ENCODE peak calls at places on chromosome 16, in ten cellular contexts. J, I, V, U, K, M, X, E, C and A are unnamed samples. For H3K4me1, the result is how much of the 10 kb centered on the place peaks cover.

GRCh38 chr16:80580109-80580832 is 39.5 kb downstream of the DYNLRB2 start:
- DNase-seq in V (peak), M (no peak), X (no peak), K (peak), J (peak), I (no peak), E (no peak), U (no peak), C (no peak), A (peak)

GRCh38 chr16:24953721-24954120 is 61.4 kb downstream of the ARHGAP17 start:
- DNase-seq in V (no peak), E (no peak), X (no peak), U (no peak), I (peak), K (no peak), J (no peak), M (no peak), C (no peak), A (no peak)

GRCh38 chr16:49832177-49832576 is 23.7 kb downstream of the ZNF423 start:
- DNase-seq in U (no peak), X (peak), C (no peak), E (no peak), M (no peak), J (no peak), K (no peak), I (no peak), V (no peak), A (no peak)

GRCh38 chr16:72371307-72372081 is 199.5 kb upstream of the PMFBP1 start:
- DNase-seq in K (no peak), I (no peak), C (no peak), E (peak), J (no peak), V (no peak), M (peak), X (no peak), U (no peak), A (peak)

GRCh38 chr16:58389724-58390123 is 2.5 kb upstream of the GINS3 start:
- DNase-seq in C (no peak), E (no peak), U (no peak), V (no peak), I (no peak), M (no peak), K (no peak), J (no peak), X (no peak), A (no peak)

GRCh38 chr16:49652441-49653175 is 203.3 kb downstream of the ZNF423 start:
- DNase-seq in K (no peak), J (no peak), C (peak), E (peak), U (no peak), V (no peak), M (no peak), X (peak), I (peak), A (peak)

GRCh38 chr16:649646-650045 is 481 bp downstream of the WDR90 start:
- DNase-seq in J (no peak), U (no peak), E (no peak), X (no peak), C (no peak), I (no peak), V (no peak), K (no peak), M (no peak), A (no peak)

GRCh38 chr16:64910351-64910750 is 211.5 kb downstream of the CDH11 start:
- DNase-seq in E (peak), X (peak), U (no peak), J (no peak), I (peak), V (no peak), C (no peak), M (no peak), K (no peak), A (peak)

GRCh38 chr16:4136229-4136813 is 20.1 kb upstream of the ADCY9 start:
- DNase-seq in E (peak), X (no peak), K (no peak), U (no peak), V (no peak), C (peak), J (peak), I (peak), M (no peak), A (no peak)

GRCh38 chr16:29107299-29107698 is 122.4 kb downstream of the LAT start:
- DNase-seq in U (no peak), K (no peak), X (no peak), J (peak), E (peak), C (peak), M (no peak), V (no peak), I (peak), A (no peak)

GRCh38 chr16:760498-761343 is at the start of gene MSLN:
- DNase-seq in M (no peak), K (no peak), X (no peak), J (peak), I (no peak), U (no peak), V (no peak), E (no peak), C (peak), A (peak)

GRCh38 chr16:83995756-83996155 is 27.7 kb downstream of the NECAB2 start:
- DNase-seq in K (no peak), E (peak), I (peak), C (no peak), V (no peak), M (peak), J (no peak), X (peak), U (no peak), A (peak)

GRCh38 chr16:50917941-50918340 is 176.1 kb downstream of the CYLD start:
- DNase-seq in K (no peak), I (no peak), C (no peak), X (no peak), M (no peak), E (no peak), U (no peak), J (no peak), V (no peak), A (no peak)

GRCh38 chr16:87849419-87850008 is 19.8 kb downstream of the SLC7A5 start:
- DNase-seq in I (no peak), M (no peak), V (no peak), J (no peak), K (no peak), U (no peak), X (no peak), E (no peak), C (no peak), A (no peak)

GRCh38 chr16:58236231-58236690 is 38.4 kb upstream of the CSNK2A2 start:
- DNase-seq in K (peak), V (peak), E (peak), U (no peak), J (peak), C (no peak), X (peak), M (peak), I (peak), A (peak)

GRCh38 chr16:24609740-24610420 is 70.5 kb downstream of the RBBP6 start:
- DNase-seq in K (no peak), E (peak), V (no peak), C (no peak), M (peak), U (no peak), J (no peak), X (peak), I (peak), A (peak)

GRCh38 chr16:4461250-4462085 is 13.0 kb downstream of the NMRAL1 start:
- DNase-seq in I (no peak), U (no peak), V (no peak), X (no peak), E (peak), J (no peak), C (no peak), K (no peak), M (peak), A (no peak)

GRCh38 chr16:18802755-18803218 is 1.4 kb upstream of the ARL6IP1 start:
- DNase-seq in C (no peak), V (no peak), X (no peak), I (no peak), K (no peak), M (no peak), U (no peak), J (no peak), E (no peak), A (no peak)

GRCh38 chr16:15765116-15765515 is 91.7 kb downstream of the MYH11 start:
- DNase-seq in U (no peak), V (no peak), J (no peak), X (no peak), M (no peak), I (no peak), K (no peak), E (no peak), C (no peak), A (no peak)
- H3K4me1 ChIP-seq in U (under half), V (under half), J (under half), X (under half), M (under half), I (under half), K (under half), E (under half), C (under half), A (under half)

GRCh38 chr16:69532761-69533459 is 32.9 kb upstream of the NFAT5 start:
- DNase-seq in C (no peak), E (no peak), V (no peak), J (no peak), I (no peak), M (no peak), X (no peak), K (no peak), U (no peak), A (no peak)
- H3K4me1 ChIP-seq in C (under half), E (under half), V (under half), J (under half), I (under half), M (under half), X (under half), K (under half), U (under half), A (under half)

GRCh38 chr16:88865742-88866141 is 718 bp downstream of the PABPN1L start:
- DNase-seq in M (no peak), X (no peak), I (no peak), K (no peak), C (no peak), U (no peak), E (no peak), J (no peak), V (no peak), A (no peak)
- H3K4me1 ChIP-seq in M (under half), X (under half), I (under half), K (under half), C (under half), U (under half), E (under half), J (under half), V (under half), A (under half)

DNA sequence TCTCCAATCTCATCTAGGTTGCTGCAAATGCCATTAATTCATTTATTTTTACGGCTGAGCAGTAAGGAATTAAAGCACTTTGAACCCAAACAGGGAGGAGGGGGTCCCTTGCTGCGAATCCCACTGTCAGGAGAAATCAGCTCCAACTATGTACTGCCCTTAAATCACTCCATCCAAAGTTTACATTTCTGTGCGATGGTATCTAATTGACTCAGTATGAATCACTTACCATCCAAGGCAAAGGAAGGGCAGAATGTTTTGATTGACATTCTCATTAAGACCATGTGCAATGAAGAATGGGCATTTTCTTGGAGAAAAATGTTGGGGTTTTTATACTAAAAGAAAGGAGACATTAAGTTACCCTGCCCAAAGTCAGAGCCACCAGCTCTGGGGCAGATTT is 47.7 kb upstream of the XYLT1 start:
- DNase-seq in K (no peak), V (no peak), I (no peak), J (no peak), X (no peak), M (no peak), C (no peak), E (no peak), U (no peak), A (peak)
- H3K4me1 ChIP-seq in K (under half), V (under half), I (under half), J (under half), X (under half), M (under half), C (under half), E (under half), U (under half), A (under half)

GRCh38 chr16:67451061-67451703 is 20.3 kb downstream of the HSD11B2 start:
- DNase-seq in U (no peak), E (no peak), I (no peak), J (no peak), X (no peak), V (no peak), M (no peak), C (no peak), K (no peak), A (no peak)
- H3K4me1 ChIP-seq in U (under half), E (under half), I (under half), J (under half), X (under half), V (under half), M (under half), C (half or more), K (under half), A (under half)

GRCh38 chr16:68089067-68089466 is 3.9 kb downstream of the NFATC3 start:
- DNase-seq in K (no peak), I (no peak), M (no peak), U (no peak), X (no peak), J (no peak), V (no peak), C (no peak), E (no peak), A (no peak)

GRCh38 chr16:68090526-68090925 is 5.4 kb downstream of the NFATC3 start:
- DNase-seq in C (no peak), K (no peak), M (no peak), U (no peak), V (no peak), I (no peak), E (no peak), X (no peak), J (no peak), A (no peak)

GRCh38 chr16:68088130-68088972 is 3.2 kb downstream of the NFATC3 start:
- DNase-seq in X (no peak), J (no peak), C (no peak), K (no peak), U (no peak), V (no peak), M (no peak), I (no peak), E (no peak), A (no peak)

GRCh38 chr16:68091604-68092261 is 6.6 kb downstream of the NFATC3 start:
- DNase-seq in U (no peak), I (no peak), X (no peak), V (no peak), K (no peak), C (no peak), J (peak), M (no peak), E (no peak), A (peak)

DNA sequence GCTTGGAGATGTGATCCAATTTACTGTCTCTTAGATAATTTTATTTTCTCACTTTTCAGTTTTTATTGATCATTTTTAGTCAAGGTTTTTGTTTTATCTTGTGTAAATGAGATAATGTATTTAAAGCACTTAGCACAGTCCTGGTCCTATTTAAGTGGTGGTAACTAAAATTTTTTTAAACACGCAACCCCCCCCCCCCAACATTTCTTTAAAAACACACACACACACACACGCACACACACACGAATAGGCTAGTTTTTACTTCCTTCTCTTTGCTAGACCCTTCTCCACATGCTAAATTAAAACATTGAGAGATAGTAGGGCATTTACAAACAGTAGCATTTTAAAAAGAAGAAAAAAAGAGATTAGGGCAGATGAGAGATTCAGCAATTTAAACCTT is 4.9 kb downstream of the NFATC3 start:
- DNase-seq in J (no peak), K (no peak), I (no peak), X (no peak), V (no peak), M (no peak), E (no peak), U (no peak), C (no peak), A (no peak)
- H3K4me1 ChIP-seq in J (under half), K (half or more), I (under half), X (under half), V (half or more), M (under half), E (under half), U (under half), C (half or more), A (under half)

DNA sequence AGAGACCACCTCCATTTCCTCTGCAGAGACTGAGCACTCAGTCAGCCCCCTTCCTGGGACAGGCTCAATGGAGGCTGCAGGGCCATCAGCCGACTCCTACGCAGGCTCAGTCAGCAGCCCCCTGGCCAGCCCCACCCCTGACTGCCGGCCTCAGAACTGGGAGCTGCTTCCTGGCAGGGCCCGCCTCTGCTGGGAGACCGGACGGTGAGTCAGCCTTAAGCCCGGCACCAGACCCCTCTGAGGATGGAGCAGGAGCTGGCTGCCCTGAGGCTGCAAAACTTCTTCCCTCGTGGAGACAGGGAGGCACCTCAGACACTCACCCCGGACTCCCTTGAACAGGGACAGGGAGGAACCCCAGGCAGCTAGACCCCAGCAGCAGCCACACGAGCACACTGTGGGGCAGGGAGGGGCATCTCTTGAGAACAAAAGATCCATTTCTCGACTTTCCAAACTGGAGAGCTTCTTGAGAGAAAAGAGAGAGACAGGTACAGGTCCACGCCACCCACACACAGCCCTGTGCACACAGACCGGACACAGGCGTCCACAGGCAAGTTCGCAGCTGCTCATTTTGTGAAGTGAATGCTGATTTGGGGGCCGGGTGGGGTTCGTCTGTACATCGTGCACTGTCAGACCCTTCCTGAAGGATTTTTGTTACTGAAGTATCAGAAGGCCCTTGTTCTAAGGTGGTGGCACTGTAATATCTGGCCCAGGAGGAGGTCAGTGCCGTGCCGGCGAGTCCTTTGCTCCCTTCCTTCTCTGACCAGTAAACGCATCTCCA is 1.3 kb upstream of the TUBB3 start:
- DNase-seq in J (peak), U (no peak), I (peak), X (peak), V (no peak), C (peak), E (peak), K (no peak), M (peak), A (peak)
- H3K4me1 ChIP-seq in J (under half), U (under half), I (under half), X (under half), V (half or more), C (half or more), E (under half), K (half or more), M (under half), A (under half)

DNA sequence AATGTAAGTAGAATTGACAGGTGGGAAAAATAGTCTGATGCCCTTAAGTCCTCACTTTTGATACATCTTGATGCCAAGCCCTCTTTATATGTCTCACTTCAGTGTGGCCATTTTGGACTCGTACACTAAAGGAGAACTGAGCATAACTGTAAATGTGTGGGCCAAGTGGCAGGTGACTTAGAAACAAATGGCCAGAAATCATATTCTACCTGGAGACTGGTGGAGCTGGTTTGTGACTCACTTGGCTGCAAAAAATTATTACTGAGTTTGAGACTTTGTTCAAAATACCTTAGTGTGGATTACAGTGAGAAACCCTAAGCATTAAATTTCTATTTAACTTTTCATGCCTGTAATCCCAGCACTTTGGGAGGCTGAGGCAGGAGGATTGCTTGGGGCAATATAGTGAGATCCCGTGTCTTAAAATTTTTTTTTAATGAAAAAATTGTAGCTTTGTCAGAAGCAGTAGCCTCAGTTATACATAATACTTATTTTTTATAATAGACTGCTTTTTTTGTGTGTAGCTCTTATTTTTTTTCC is 5.0 kb downstream of the HAPSTR1 start:
- DNase-seq in X (no peak), J (peak), V (no peak), K (no peak), I (no peak), C (no peak), M (no peak), U (no peak), E (no peak), A (no peak)
- H3K4me1 ChIP-seq in X (under half), J (under half), V (half or more), K (half or more), I (under half), C (half or more), M (under half), U (half or more), E (under half), A (under half)